ENCODE peak calls at places on chromosome 5, in seven cellular contexts. G is HuH-7; P is activated effector memory CD4-positive, alpha-beta T cell treated with Interleukin-2 at 50 U/mL for 16 hours; L is stomach; O is naive thymus-derived CD8-positive, alpha-beta T cell; K is activated T-helper 1 cell treated with Interleukin-2 at 50 U/mL for 16 hours; C is foreskin keratinocyte. T is an unnamed sample.
A peak's percentile ranks its signal among the peaks of the same experiment; 100 is the strongest.

GRCh38 chr5:10556331-10556807 is 7.5 kb upstream of the ANKRD33B start:
- DNase-seq in G (no peak), P (no peak), L (no peak), O (no peak), K (no peak), C (peak; percentile 64), T (no peak)

GRCh38 chr5:123460296-123460729 is 37.1 kb upstream of the CEP120 start:
- DNase-seq in G (no peak), P (no peak), L (no peak), O (no peak), K (no peak), C (peak; percentile 79), T (no peak)

GRCh38 chr5:53298841-53299240 is 181.6 kb upstream of the FST start:
- DNase-seq in G (no peak), P (no peak), L (no peak), O (no peak), K (no peak), C (no peak), T (no peak)

GRCh38 chr5:1003296-1003937 is 5.2 kb upstream of the NKD2 start:
- DNase-seq in G (no peak), P (no peak), L (peak; percentile 26), O (no peak), K (no peak), C (peak; percentile 96), T (no peak)

GRCh38 chr5:111447822-111448221 is 64.5 kb downstream of the STARD4 start:
- DNase-seq in G (no peak), P (no peak), L (no peak), O (no peak), K (no peak), C (no peak), T (no peak)

GRCh38 chr5:179837076-179838011 is 16.6 kb downstream of the SQSTM1 start:
- DNase-seq in G (no peak), P (no peak), L (no peak), O (no peak), K (no peak), C (no peak), T (no peak)

GRCh38 chr5:41797672-41798071 is 72.6 kb downstream of the OXCT1 start:
- DNase-seq in G (no peak), P (no peak), L (no peak), O (no peak), K (no peak), C (no peak), T (no peak)

GRCh38 chr5:110536120-110537115 is 190.1 kb downstream of the TMEM232 start:
- DNase-seq in G (no peak), P (no peak), L (no peak), O (no peak), K (no peak), C (no peak), T (no peak)

GRCh38 chr5:125870271-125870670 is 552.9 kb upstream of the GRAMD2B start:
- DNase-seq in G (no peak), P (no peak), L (no peak), O (no peak), K (no peak), C (no peak), T (no peak)

GRCh38 chr5:75341934-75342333 is 4.9 kb downstream of the HMGCR start:
- DNase-seq in G (no peak), P (no peak), L (no peak), O (no peak), K (no peak), C (no peak), T (no peak)

T was measured in T-helper 22 cell.